ENCODE peak calls at places on chromosomes 7 and 10, in six cellular contexts. N, T, F, E, Q and R are unnamed samples.

GRCh38 chr10:126235091-126235978 is 152.9 kb downstream of the ADAM12 start:
- DNase-seq in N (no peak), T (no peak), F (no peak), E (no peak), Q (no peak), R (no peak)

GRCh38 chr10:72503241-72503640 is 122.6 kb downstream of the MICU1 start:
- DNase-seq in N (no peak), T (no peak), F (no peak), E (no peak), Q (no peak), R (no peak)

GRCh38 chr7:522071-522937 is 2.7 kb upstream of the PDGFA start:
- DNase-seq in N (no peak), T (no peak), F (no peak), E (peak; percentile 63), Q (peak; percentile 63), R (no peak)

GRCh38 chr7:157685430-157686284 is 348.9 kb downstream of the DNAJB6 start:
- DNase-seq in N (no peak), T (no peak), F (no peak), E (peak; percentile 54), Q (peak; percentile 3), R (no peak)

GRCh38 chr7:49397750-49398149 is 375.7 kb upstream of the VWC2 start:
- DNase-seq in N (no peak), T (no peak), F (no peak), E (no peak), Q (no peak), R (peak; percentile 56)

GRCh38 chr7:82506208-82506607 is 62.6 kb upstream of the CACNA2D1 start:
- DNase-seq in N (no peak), T (no peak), F (no peak), E (no peak), Q (no peak), R (no peak)

GRCh38 chr7:66250711-66251110 is 45.6 kb downstream of the TPST1 start:
- DNase-seq in N (no peak), T (no peak), F (peak; percentile 66), E (no peak), Q (no peak), R (no peak)

GRCh38 chr10:121900443-121901174 is 27.2 kb downstream of the ATE1 start:
- DNase-seq in N (no peak), T (no peak), F (peak; percentile 7), E (peak; percentile 25), Q (peak; percentile 36), R (peak; percentile 69)

GRCh38 chr10:108523016-108523415 is 1358.5 kb upstream of the SORCS1 start:
- DNase-seq in N (no peak), T (no peak), F (no peak), E (no peak), Q (no peak), R (no peak)

GRCh38 chr7:13581097-13581496 is 408.4 kb downstream of the ETV1 start:
- DNase-seq in N (no peak), T (no peak), F (no peak), E (no peak), Q (no peak), R (no peak)

GRCh38 chr10:19572056-19572455 is 244.2 kb upstream of the PLXDC2 start:
- DNase-seq in N (no peak), T (no peak), F (no peak), E (no peak), Q (no peak), R (no peak)

GRCh38 chr10:109922353-109922975 is 847 bp downstream of the XPNPEP1 start:
- DNase-seq in N (no peak), T (no peak), F (no peak), E (no peak), Q (no peak), R (no peak)

DNA sequence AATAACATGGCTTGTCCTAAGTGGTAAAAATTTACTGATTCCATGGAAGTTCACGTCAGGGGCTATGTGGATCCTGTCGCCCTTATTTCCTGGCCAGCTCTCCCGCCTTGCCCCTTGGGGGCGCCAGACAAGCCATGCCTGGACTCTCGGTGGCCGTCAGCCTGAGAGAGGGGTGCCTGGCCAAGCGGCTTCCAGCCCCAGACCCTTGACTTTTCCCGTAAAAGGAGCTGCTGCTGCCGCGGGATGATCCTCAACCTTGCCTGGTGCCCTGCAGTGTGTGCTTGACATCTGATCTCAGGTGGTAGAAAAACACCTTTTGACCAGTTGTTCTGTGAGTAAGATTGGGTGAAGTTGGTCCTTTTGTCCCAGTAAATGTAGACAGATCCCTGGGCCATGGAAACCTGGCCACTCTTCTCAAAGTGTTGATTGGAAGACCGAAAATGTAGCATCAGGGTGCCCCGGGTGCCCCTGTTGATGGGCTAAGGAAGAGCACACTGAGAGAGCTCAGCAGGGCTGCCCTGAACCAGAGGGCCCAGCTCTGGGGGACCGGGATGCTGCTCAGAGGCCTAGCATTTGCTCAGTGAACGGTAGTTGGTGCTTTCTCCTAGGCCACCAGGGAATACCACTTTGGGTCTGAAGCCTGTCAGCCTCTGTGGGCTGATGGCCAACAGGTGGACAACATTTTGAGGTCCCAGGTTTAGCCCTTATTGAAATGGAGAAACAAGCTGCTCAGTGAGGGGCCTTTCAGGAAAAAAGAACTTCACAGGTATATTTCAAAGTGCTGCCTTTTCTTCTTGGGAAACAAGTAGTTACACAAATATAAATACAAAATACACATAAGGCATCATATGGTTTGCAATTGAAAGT is 162.5 kb downstream of the LRMDA start:
- DNase-seq in N (no peak), T (no peak), F (no peak), E (peak; percentile 43), Q (no peak), R (no peak)
- TF ChIP-seq CTCF in N (no peak), T (no peak), F (no peak), E (peak; percentile 62), Q (no peak), R (peak; percentile 54)

DNA sequence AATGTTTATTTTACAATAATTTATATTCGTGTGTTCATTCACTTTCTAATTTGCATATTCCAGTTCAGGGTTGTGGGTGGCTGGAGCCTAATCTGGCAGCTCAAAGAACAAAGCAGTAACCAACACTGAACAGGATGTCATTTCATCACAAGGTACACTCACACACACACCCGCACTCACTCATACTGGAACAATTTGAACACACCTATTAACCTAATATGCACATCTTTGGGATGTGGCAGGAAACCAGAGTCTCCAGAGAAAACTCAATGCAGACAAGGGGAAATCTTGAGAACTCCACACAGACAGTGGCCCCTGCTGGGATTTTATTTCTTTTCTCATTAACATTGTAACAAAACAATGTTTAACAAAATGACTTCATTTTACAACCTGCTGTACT is 97.4 kb downstream of the TWIST1 start:
- DNase-seq in N (no peak), T (no peak), F (no peak), E (no peak), Q (no peak), R (no peak)
- TF ChIP-seq CTCF in N (no peak), T (no peak), F (no peak), E (no peak), Q (no peak), R (no peak)

GRCh38 chr7:145848691-145849090 is 267.9 kb upstream of the CNTNAP2 start:
- DNase-seq in N (no peak), T (no peak), F (no peak), E (peak; percentile 46), Q (no peak), R (peak; percentile 69)
- TF ChIP-seq CTCF in N (no peak), T (no peak), F (no peak), E (peak; percentile 71), Q (no peak), R (peak; percentile 85)

DNA sequence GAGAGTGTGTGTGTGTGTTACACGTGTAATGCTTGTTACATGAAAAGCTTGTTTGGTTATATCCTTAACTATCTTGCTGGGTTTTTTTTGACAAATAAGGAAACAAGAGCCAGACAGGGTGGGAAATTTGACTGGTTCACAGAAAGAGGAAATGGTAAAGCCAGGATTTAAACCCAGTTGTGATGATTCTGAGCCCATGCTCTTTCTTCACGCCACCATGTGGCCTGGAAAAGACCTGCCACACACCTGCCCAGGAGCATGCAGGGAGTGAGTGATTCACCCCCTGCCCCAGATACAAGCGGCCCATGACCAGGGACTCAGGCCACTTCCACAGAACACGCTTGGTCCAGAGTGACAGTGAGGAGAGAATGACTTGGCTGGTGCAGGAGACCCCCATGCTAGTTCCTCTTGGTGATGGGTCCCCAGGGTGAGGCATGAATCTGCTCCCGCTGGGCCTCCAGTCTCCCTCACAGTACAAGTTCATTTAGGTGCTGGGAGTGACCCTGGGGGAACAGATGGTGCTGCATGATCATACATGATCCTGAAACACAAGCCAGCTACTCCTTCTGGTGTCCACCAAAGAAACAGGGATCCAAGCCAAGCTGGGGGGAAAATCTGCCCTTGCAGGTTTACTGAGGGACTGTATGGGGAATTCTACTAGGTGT is 21.0 kb upstream of the EIF5AL1 start:
- DNase-seq in N (no peak), T (no peak), F (no peak), E (no peak), Q (no peak), R (peak; percentile 8)
- TF ChIP-seq CTCF in N (no peak), T (no peak), F (peak; percentile 30), E (no peak), Q (no peak), R (peak; percentile 55)

DNA sequence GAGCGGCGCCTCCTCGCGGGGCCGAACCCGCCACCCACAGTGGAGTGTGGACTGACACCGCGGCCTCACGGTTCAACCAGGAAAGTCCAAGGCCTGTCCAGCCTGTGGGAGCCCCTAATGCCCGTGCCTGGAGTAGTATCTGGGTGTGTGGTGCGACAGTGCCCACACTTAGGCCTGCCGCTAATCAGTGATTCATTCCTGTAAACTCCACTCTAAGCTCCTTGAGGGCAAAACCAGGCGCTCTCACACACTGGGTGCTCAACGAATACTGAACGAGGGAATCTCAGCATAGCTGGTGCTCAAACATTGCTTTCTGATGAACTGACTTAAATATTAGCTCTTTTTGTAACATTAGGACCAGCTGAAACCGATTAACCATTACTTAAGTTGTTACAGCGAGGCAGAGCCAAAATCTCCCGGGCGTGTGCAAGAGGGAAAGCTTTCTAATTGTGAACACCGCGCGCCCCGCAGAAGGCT is 573 bp upstream of the GSDME start:
- DNase-seq in N (no peak), T (no peak), F (no peak), E (no peak), Q (peak; percentile 18), R (no peak)
- TF ChIP-seq CTCF in N (no peak), T (no peak), F (no peak), E (no peak), Q (no peak), R (no peak)